ENCODE peak calls at places on chromosomes 12 and 14, in seven cellular contexts. B is activated B cell treated with CpG ODN at 0.5 μM for 24 hours, Z is A549, G is hepatocyte, R is stomach, X is IMR-90, E is GM23338. S is an unnamed sample.

GRCh38 chr14:95538801-95539509 is 4.1 kb downstream of the GLRX5 start:
- DNase-seq in B (no peak), G (no peak), X (no peak), E (no peak), R (no peak), Z (no peak), S (no peak)

GRCh38 chr14:105260826-105261438 is 12.6 kb downstream of the BTBD6 start:
- DNase-seq in B (no peak), E (no peak), Z (no peak), R (no peak), X (no peak), G (no peak), S (no peak)

GRCh38 chr14:96383445-96383844 is 8.5 kb upstream of the AK7 start:
- DNase-seq in Z (no peak), E (no peak), B (no peak), G (no peak), X (peak; percentile 65), R (no peak), S (no peak)

GRCh38 chr12:26614217-26614616 is 218.8 kb downstream of the ITPR2 start:
- DNase-seq in Z (no peak), X (peak; percentile 26), G (peak; percentile 21), E (peak; percentile 71), B (no peak), R (no peak), S (no peak)

GRCh38 chr12:52320784-52321400 is at the start of gene KRT83:
- DNase-seq in Z (no peak), X (no peak), R (no peak), E (no peak), G (no peak), B (no peak), S (no peak)

GRCh38 chr12:55829967-55830600 is 697 bp upstream of the DNAJC14 start:
- DNase-seq in E (peak; percentile 77), Z (peak; percentile 28), R (peak; percentile 58), X (no peak), G (peak; percentile 63), B (peak; percentile 32), S (peak; percentile 13)

GRCh38 chr14:76348898-76349297 is 27.0 kb upstream of the ESRRB start:
- DNase-seq in E (peak; percentile 8), Z (no peak), G (no peak), R (no peak), X (peak; percentile 29), B (no peak), S (no peak)

GRCh38 chr14:99420711-99421110 is 59.9 kb downstream of the SETD3 start:
- DNase-seq in B (no peak), Z (no peak), G (no peak), X (no peak), R (peak; percentile 36), E (peak; percentile 56), S (no peak)

GRCh38 chr12:47988073-47989022 is 15.9 kb downstream of the COL2A1 start:
- DNase-seq in Z (no peak), G (no peak), E (peak; percentile 76), B (peak; percentile 11), X (peak; percentile 33), R (no peak), S (no peak)

GRCh38 chr14:52961060-52961639 is 10.3 kb upstream of the FERMT2 start:
- DNase-seq in Z (peak; percentile 73), G (peak; percentile 68), R (peak; percentile 62), B (no peak), E (peak; percentile 86), X (peak; percentile 68), S (peak; percentile 51)

GRCh38 chr12:1993341-1993740 is 10.9 kb downstream of the DCP1B start:
- DNase-seq in R (no peak), Z (no peak), G (peak; percentile 62), B (no peak), E (no peak), X (peak; percentile 98), S (no peak)

GRCh38 chr12:67981236-67982164 is 7.7 kb upstream of the IFNG-AS1 start:
- DNase-seq in R (no peak), G (no peak), B (no peak), Z (peak; percentile 7), X (peak; percentile 89), E (no peak), S (no peak)

GRCh38 chr14:52950898-52951729 is at the start of gene FERMT2:
- DNase-seq in B (peak; percentile 24), R (peak; percentile 86), X (peak; percentile 82), E (peak; percentile 95), G (peak; percentile 94), Z (peak; percentile 78), S (no peak)

GRCh38 chr12:123931686-123932321 is 40.8 kb downstream of the CCDC92 start:
- DNase-seq in Z (no peak), X (no peak), E (no peak), G (no peak), B (no peak), R (no peak), S (no peak)

GRCh38 chr14:106846218-106846617 is 1319.8 kb downstream of the TMEM121 start:
- DNase-seq in R (no peak), X (no peak), Z (no peak), E (no peak), B (no peak), G (no peak), S (no peak)

GRCh38 chr12:41336041-41336552 is 148.0 kb downstream of the PDZRN4 start:
- DNase-seq in B (no peak), X (no peak), Z (no peak), G (no peak), R (no peak), E (no peak), S (no peak)

GRCh38 chr14:59582161-59582560 is 5.5 kb upstream of the CCDC175 start:
- DNase-seq in X (no peak), B (no peak), Z (no peak), R (no peak), G (no peak), E (no peak), S (no peak)

DNA sequence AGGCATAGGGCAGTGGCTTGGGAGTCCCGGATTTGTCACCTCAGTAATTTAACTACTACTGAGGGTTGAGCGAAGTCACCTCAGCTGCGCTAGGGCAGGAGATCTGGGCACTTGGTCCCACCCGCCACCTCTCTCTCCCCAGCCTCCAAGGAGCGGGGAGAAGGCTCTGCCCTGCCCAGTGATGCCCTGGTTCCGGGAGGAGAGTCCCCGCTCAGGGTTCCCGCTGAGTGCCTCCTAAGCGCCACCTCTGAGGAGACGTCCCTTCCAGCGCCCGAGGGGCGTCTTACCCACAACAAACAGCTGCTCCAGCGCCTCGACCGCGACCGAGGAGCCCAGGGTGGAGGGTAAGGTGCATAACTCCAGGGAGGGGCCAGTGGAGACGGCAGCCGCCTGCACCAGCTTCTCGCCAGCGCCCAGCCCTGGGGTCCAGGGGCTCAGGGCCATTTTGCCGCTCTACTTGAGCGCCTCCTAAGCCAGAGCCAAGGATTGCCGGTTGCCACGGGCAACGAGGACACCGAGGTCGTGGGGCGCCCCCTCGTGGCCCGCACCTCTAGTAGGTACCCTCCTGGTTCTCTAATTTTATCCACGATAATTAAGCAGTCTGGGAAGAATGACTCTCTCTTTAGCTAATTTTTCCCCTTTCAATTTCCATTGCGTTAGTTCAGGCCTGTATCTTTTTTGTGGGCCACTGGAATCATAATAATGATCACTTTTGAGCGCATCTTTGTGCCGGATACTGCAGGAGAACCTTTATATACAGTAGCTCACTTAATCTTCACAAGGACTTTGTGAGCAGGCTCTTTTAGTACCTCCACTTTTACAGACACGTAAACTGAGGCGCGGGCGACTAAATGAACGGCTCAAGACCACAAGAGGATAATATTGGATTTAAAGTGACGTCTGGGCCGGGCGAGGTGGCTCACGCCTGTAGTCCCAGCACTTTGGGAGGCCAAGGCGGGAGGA is at the start of gene CCDC175:
- DNase-seq in B (peak; percentile 68), X (peak; percentile 71), Z (peak; percentile 77), G (peak; percentile 96), E (peak; percentile 98), R (peak; percentile 91), S (peak; percentile 72)
- TF ChIP-seq CTCF in B (no peak), X (peak; percentile 88), Z (peak; percentile 91), G (peak; percentile 80), E (peak; percentile 93), R (no peak), S (peak; percentile 87)

GRCh38 chr12:70576341-70577282 is 60.6 kb downstream of the PTPRB start:
- DNase-seq in R (no peak), G (peak; percentile 82), X (peak; percentile 85), Z (peak; percentile 51), B (no peak), E (peak; percentile 92), S (no peak)

GRCh38 chr12:70581199-70581598 is 56.0 kb downstream of the PTPRB start:
- DNase-seq in X (no peak), B (no peak), E (no peak), Z (no peak), G (no peak), R (no peak), S (no peak)

GRCh38 chr12:70583251-70583650 is 54.0 kb downstream of the PTPRB start:
- DNase-seq in Z (no peak), G (no peak), E (no peak), X (no peak), R (no peak), B (no peak), S (no peak)

GRCh38 chr12:70571705-70572269 is 65.4 kb downstream of the PTPRB start:
- DNase-seq in B (no peak), E (no peak), Z (no peak), X (peak; percentile 7), G (no peak), R (no peak), S (no peak)

GRCh38 chr12:70577283-70577634 is 60.0 kb downstream of the PTPRB start:
- DNase-seq in B (no peak), X (no peak), R (no peak), Z (no peak), E (no peak), G (no peak), S (no peak)
- TF ChIP-seq CTCF in B (no peak), X (no peak), R (no peak), Z (no peak), E (no peak), G (no peak), S (peak; percentile 5)

DNA sequence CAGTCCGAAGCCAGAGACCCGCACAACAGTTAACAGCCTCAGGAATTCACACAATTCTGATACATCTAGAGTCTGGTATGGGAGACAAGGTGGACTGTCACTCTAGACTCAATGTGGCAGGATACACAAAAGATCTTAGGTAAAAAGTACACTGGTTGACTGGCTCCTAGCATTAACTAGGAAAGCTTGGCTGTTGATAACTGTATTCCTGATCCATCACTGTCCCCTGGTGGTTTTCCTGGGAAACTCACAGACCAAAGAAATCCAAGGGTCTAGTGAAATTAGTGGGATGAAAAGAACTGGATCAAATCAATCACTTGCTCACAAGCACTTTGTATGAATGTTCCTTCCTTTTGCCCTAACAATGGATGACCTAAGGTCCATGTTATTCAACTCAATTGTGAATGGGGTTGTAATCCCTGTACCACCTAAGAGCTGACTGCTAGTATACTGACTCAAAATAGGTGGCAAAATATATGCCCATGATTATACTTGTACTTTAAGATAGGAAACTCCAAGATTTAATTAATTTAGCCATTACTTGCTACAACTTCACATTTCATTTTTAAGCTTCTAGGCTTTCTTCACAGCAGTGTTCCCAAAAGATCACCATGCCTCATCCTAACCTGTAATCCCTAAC is 14.0 kb downstream of the NPC2 start:
- DNase-seq in B (no peak), G (peak; percentile 26), R (no peak), Z (peak; percentile 46), X (peak; percentile 42), E (peak; percentile 78), S (no peak)
- TF ChIP-seq CTCF in B (no peak), G (peak; percentile 57), R (no peak), Z (peak; percentile 78), X (peak; percentile 93), E (peak; percentile 97), S (no peak)

DNA sequence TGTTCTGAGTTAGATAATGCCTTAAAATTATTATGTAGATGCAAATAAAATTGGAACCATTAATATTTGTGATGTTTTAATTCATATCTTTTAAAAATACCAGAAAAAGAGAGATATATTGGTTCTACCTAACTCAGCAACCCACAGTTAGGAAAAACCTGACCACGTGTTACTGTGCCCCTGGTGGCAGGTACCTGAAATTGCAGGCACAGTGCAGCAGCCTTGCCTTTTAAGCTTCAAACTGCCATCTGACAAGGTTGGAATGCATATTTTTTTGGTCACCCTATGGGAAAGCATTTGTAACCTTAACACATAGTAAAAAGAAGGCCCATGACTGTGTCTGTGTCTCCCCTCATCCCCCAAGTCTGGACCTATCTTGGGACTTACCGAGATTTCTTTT is 109.4 kb upstream of the NOS1 start:
- DNase-seq in R (no peak), B (no peak), E (peak; percentile 54), Z (no peak), X (no peak), G (no peak), S (no peak)
- TF ChIP-seq CTCF in R (no peak), B (no peak), E (peak; percentile 86), Z (peak; percentile 25), X (no peak), G (peak; percentile 7), S (no peak)